ENCODE peak calls at places on chromosomes 1 and 21, in eight cellular contexts. W is GM12878, I is endothelial cell, S is bronchial epithelial cell, U is cardiac muscle cell, C is osteocyte, N is progenitor cell of endocrine pancreas, R is BE2C. J is an unnamed sample.

GRCh38 chr1:162212713-162213112 is 143.2 kb downstream of the NOS1AP start:
- DNase-seq in C (no peak), U (peak; percentile 26), I (no peak), W (no peak), R (no peak), S (no peak), N (no peak), J (no peak)

GRCh38 chr21:36661511-36662309 is 37.2 kb upstream of the SIM2 start:
- DNase-seq in W (no peak), U (peak; percentile 55), R (peak; percentile 50), S (peak; percentile 27), C (no peak), I (peak; percentile 36), N (no peak), J (no peak)

GRCh38 chr1:56644941-56645662 is at the start of gene PRKAA2:
- DNase-seq in C (peak; percentile 86), I (peak; percentile 56), N (peak; percentile 62), U (peak; percentile 83), W (no peak), R (peak; percentile 26), S (no peak), J (peak; percentile 8)

GRCh38 chr1:37186246-37186756 is 152.0 kb upstream of the GRIK3 start:
- DNase-seq in R (peak; percentile 84), I (no peak), C (no peak), S (peak; percentile 7), W (no peak), U (no peak), N (no peak), J (no peak)

GRCh38 chr1:167054531-167054930 is 35.6 kb downstream of the GPA33 start:
- DNase-seq in W (no peak), U (no peak), S (no peak), N (no peak), C (no peak), I (no peak), R (no peak), J (no peak)

GRCh38 chr1:233368106-233368783 is 40.7 kb downstream of the MAP3K21 start:
- DNase-seq in W (no peak), N (no peak), R (no peak), U (no peak), S (no peak), I (no peak), C (no peak), J (no peak)

GRCh38 chr1:165896277-165896676 is 68.9 kb downstream of the UCK2 start:
- DNase-seq in I (no peak), N (no peak), C (no peak), R (no peak), W (no peak), S (peak; percentile 83), U (no peak), J (no peak)

GRCh38 chr1:162565460-162565859 is 3.9 kb downstream of the UAP1 start:
- DNase-seq in U (no peak), S (no peak), W (no peak), R (no peak), C (no peak), N (no peak), I (no peak), J (peak; percentile 7)

GRCh38 chr1:172340520-172340919 is 80.0 kb upstream of the C1orf105 start:
- DNase-seq in W (no peak), C (no peak), N (no peak), U (no peak), I (no peak), R (no peak), S (no peak), J (no peak)

GRCh38 chr1:164092603-164093353 is 466.2 kb upstream of the PBX1 start:
- DNase-seq in U (no peak), I (no peak), C (no peak), S (no peak), W (no peak), R (peak; percentile 35), N (no peak), J (no peak)
- TF ChIP-seq CTCF in U (peak; percentile 41), I (no peak), C (peak; percentile 14), S (peak; percentile 24), W (no peak), R (peak; percentile 39), N (no peak), J (no peak)

GRCh38 chr21:42370894-42371654 is 4.7 kb upstream of the TFF1 start:
- DNase-seq in I (no peak), C (no peak), S (no peak), R (no peak), N (no peak), W (no peak), U (no peak), J (no peak)

GRCh38 chr21:42367379-42368165 is 1.2 kb upstream of the TFF1 start:
- DNase-seq in W (no peak), I (no peak), U (no peak), C (no peak), N (no peak), S (no peak), R (no peak), J (no peak)

GRCh38 chr21:42366292-42367010 is at the start of gene TFF1:
- DNase-seq in C (no peak), N (no peak), S (peak; percentile 45), U (no peak), W (no peak), R (no peak), I (no peak), J (no peak)

GRCh38 chr21:42373181-42373907 is 7.0 kb upstream of the TFF1 start:
- DNase-seq in U (no peak), I (no peak), C (no peak), S (no peak), W (no peak), R (no peak), N (no peak), J (no peak)

DNA sequence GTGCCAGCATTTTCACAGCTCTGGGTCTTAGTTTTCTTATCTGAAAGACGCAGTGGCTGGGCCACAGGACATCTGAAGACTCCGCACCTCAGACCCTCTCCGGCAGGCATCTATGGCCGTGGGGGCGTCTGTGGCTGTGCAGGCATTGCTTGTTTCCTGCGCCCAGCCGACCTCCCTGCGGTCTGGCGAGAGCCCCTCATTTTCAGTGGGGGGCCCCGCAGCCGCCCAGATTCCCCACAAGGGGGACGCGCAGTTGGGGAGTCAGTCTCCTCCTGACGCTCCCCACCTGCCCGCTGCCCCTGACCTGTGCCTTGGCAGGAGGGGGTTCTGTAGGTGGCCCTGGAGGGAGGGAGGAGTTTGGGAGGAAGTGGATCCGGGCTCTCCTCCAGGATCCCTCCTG is 3.5 kb upstream of the TFF1 start:
- DNase-seq in R (no peak), U (no peak), W (no peak), I (no peak), N (no peak), C (no peak), S (no peak), J (no peak)
- TF ChIP-seq CTCF in R (no peak), U (no peak), W (no peak), I (no peak), N (peak; percentile 11), C (no peak), S (no peak), J (peak; percentile 15)

DNA sequence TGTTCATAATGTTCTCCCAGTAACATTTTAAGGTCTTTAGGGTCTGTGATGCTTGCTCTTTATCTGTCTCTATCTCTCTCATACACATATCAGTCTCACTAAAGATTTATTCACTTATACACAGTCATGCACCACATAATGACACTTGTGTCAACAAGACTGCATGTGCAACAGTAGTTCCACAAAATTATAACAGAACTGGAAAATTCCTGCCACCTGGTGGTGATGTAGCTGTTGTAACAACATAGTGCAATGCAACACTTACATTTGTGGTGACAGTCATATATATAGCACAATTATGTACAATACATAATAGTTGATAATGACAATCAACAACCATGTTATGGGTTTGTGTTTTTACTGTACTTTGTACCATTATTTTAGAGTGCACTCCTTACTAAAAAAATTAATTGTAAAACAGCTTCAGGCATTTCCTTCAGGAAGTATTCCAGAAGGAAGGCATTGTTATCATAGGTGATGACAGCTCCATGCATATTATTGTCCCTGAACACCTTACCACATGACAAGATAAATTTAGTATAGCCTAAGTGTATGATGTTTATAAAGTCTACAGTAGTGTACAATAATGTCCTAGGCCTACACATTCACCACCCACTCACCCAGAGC is 8.1 kb downstream of the TDRD5 start:
- DNase-seq in W (no peak), I (peak; percentile 23), C (no peak), N (no peak), S (peak; percentile 57), U (peak; percentile 57), R (peak; percentile 37), J (no peak)
- TF ChIP-seq CTCF in W (peak; percentile 17), I (peak; percentile 49), C (peak; percentile 44), N (peak; percentile 65), S (peak; percentile 30), U (peak; percentile 48), R (peak; percentile 59), J (peak; percentile 35)

GRCh38 chr1:27604579-27605299 is 795 bp upstream of the AHDC1 start:
- DNase-seq in N (no peak), U (peak; percentile 29), W (no peak), S (no peak), R (no peak), I (peak; percentile 26), C (no peak), J (no peak)
- TF ChIP-seq CTCF in N (no peak), U (no peak), W (no peak), S (no peak), R (no peak), I (no peak), C (no peak), J (no peak)

DNA sequence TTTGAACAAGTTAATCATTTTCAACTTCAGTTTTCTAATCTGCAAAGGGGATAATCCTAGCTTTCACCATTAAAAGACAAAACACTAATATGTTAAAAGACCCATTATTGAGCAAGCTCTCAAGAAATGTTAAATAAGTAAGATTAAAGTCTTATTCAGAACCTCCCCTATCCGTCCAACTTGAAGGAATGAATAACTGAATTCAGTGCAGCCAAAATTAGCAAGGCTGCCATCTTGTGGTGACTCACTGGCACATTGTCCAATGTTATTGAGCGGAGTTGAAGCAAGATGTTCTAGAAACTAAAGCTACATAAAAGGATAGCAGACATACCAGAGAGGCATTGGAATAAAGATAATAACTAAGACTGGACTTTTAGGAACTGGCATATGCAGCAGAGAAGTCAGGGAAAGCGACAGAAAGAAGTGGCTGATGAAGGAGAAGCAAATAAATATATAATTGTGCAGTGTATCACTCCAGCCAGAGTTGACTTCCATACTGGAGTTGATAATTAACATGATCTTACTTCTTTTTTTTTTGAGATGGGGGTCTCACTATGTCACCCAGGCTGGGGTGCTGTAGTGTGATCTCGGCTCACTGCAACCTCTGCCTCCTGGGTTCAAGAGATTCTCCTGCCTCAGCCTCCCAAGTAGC is 8.2 kb upstream of the CAP1 start:
- DNase-seq in N (no peak), U (peak; percentile 66), W (no peak), I (peak; percentile 55), S (peak; percentile 68), C (no peak), R (peak; percentile 41), J (peak; percentile 20)
- TF ChIP-seq CTCF in N (peak; percentile 74), U (peak; percentile 65), W (peak; percentile 73), I (peak; percentile 51), S (peak; percentile 54), C (peak; percentile 71), R (peak; percentile 69), J (peak; percentile 81)

GRCh38 chr21:42565886-42566523 is 52.4 kb downstream of the SLC37A1 start:
- DNase-seq in I (no peak), U (no peak), N (no peak), R (no peak), C (no peak), W (no peak), S (no peak), J (no peak)
- TF ChIP-seq CTCF in I (no peak), U (no peak), N (no peak), R (no peak), C (no peak), W (no peak), S (no peak), J (no peak)